ENCODE peak calls at places on chromosome 13, in six cellular contexts. U is NCI-H460; H is mesendoderm; T is endothelial cell; W is naive thymus-derived CD4-positive, alpha-beta T cell; A is aorta. V is an unnamed sample.

GRCh38 chr13:70668293-70668692 is 560.0 kb upstream of the KLHL1 start:
- DNase-seq in U (no peak), H (peak; percentile 79), T (no peak), W (no peak), A (no peak), V (no peak)

GRCh38 chr13:64723735-64724134 is 2506.4 kb downstream of the PCDH9 start:
- DNase-seq in U (peak; percentile 44), H (peak; percentile 73), T (no peak), W (no peak), A (no peak), V (no peak)

GRCh38 chr13:93744886-93745285 is 518.3 kb downstream of the GPC6 start:
- DNase-seq in U (no peak), H (no peak), T (no peak), W (no peak), A (no peak), V (no peak)

GRCh38 chr13:106145997-106146864 is 389.2 kb downstream of the EFNB2 start:
- DNase-seq in U (no peak), H (peak; percentile 84), T (no peak), W (no peak), A (no peak), V (no peak)

GRCh38 chr13:26989261-26990007 is 182.2 kb downstream of the USP12 start:
- DNase-seq in U (no peak), H (no peak), T (no peak), W (no peak), A (no peak), V (no peak)

GRCh38 chr13:91564422-91564821 is 166.0 kb downstream of the GPC5 start:
- DNase-seq in U (no peak), H (no peak), T (no peak), W (no peak), A (no peak), V (no peak)

GRCh38 chr13:35720690-35721554 is 244.4 kb upstream of the MAB21L1 start:
- DNase-seq in U (peak; percentile 38), H (peak; percentile 84), T (peak; percentile 75), W (no peak), A (no peak), V (peak; percentile 65)

GRCh38 chr13:50617134-50617721 is 226.3 kb downstream of the DLEU7 start:
- DNase-seq in U (no peak), H (no peak), T (no peak), W (no peak), A (no peak), V (no peak)

GRCh38 chr13:48819376-48819775 is 156.3 kb upstream of the FNDC3A start:
- DNase-seq in U (no peak), H (no peak), T (no peak), W (no peak), A (no peak), V (no peak)

V was measured in GM10248.